ENCODE peak calls at places on chromosomes 13 and 19, in ten cellular contexts. L is kidney, T is heart right ventricle, O is neural crest cell, S is PC-9, H is tibial nerve, K is mesothelial cell of epicardium, M is ascending aorta, I is AG10803, D is breast epithelium. V is an unnamed sample.

GRCh38 chr19:55368701-55369563 is 1.3 kb downstream of the IL11 start:
- DNase-seq in K (no peak), T (no peak), O (no peak), H (no peak), D (no peak), I (peak; percentile 71), S (peak; percentile 78), L (peak; percentile 86), M (no peak), V (no peak)

GRCh38 chr13:113942591-113943103 is 31.2 kb downstream of the C13orf46 start:
- DNase-seq in H (no peak), T (peak; percentile 2), S (no peak), L (peak; percentile 54), K (no peak), I (no peak), O (no peak), D (no peak), M (no peak), V (no peak)

GRCh38 chr13:37905736-37906135 is 36.2 kb upstream of the TRPC4 start:
- DNase-seq in L (no peak), S (no peak), O (no peak), K (no peak), D (no peak), T (no peak), M (no peak), H (no peak), I (peak; percentile 58), V (no peak)

GRCh38 chr19:56476671-56477428 is at the start of gene ZNF667:
- DNase-seq in S (no peak), O (no peak), I (peak; percentile 67), M (no peak), D (no peak), T (peak; percentile 13), L (peak; percentile 77), K (no peak), H (no peak), V (peak; percentile 56)

GRCh38 chr13:85618514-85618913 is 180.7 kb downstream of the SLITRK6 start:
- DNase-seq in S (no peak), O (no peak), K (no peak), D (no peak), L (no peak), I (no peak), M (no peak), H (no peak), T (no peak), V (no peak)

GRCh38 chr13:99978781-99979452 is 2.7 kb upstream of the ZIC2 start:
- DNase-seq in K (no peak), I (no peak), L (no peak), M (no peak), S (no peak), T (no peak), H (no peak), D (no peak), O (no peak), V (no peak)

GRCh38 chr19:6868341-6868740 is 19.0 kb upstream of the ADGRE1 start:
- DNase-seq in O (no peak), T (peak; percentile 12), L (no peak), I (no peak), K (no peak), M (no peak), D (no peak), H (peak; percentile 18), S (no peak), V (no peak)

GRCh38 chr13:64877176-64877575 is 2353.0 kb downstream of the PCDH9 start:
- DNase-seq in I (no peak), M (no peak), T (no peak), K (no peak), S (no peak), D (no peak), H (no peak), O (no peak), L (no peak), V (no peak)

GRCh38 chr13:61294467-61295186 is 121.0 kb downstream of the PCDH20 start:
- DNase-seq in K (no peak), O (no peak), I (no peak), T (no peak), M (no peak), S (no peak), D (no peak), H (no peak), L (no peak), V (no peak)

DNA sequence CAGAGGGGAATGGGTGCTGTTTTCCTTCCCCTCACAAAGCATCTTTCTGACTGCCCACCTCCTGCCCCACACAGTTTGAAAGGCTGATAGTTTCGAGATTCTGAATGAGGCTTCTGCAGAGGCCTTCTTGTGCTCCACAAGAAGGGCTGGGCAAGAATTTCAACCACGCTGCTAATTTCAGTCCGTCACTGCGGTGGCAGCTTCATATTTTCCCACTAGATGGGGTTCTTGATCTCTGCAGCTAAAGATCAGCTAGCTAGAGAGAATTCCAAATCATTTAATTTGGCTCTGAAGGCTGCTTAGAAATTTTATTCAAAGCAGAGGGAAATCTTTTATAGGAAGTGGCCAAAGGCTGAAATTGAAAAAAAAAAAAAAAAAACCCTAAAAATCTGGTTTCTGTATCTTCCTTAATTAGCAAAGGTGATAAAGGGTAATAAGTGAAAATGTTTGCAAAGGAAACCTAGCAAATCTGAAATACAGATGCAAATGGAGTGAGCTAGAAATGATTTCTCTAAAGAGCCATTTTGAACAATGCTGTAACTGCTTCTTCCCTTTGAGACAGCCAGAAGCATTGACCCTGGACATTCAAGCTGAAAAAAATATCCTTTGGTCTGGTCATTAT is 38.0 kb upstream of the C13orf42 start:
- DNase-seq in O (peak; percentile 38), T (peak; percentile 21), H (peak; percentile 60), D (no peak), I (peak; percentile 60), K (no peak), L (no peak), M (no peak), S (peak; percentile 10), V (no peak)
- TF ChIP-seq CTCF in O (peak; percentile 72), T (peak; percentile 80), H (peak; percentile 73), D (peak; percentile 28), I (peak; percentile 69), K (no peak), L (peak; percentile 78), M (peak; percentile 67), S (peak; percentile 59), V (peak; percentile 62)

GRCh38 chr19:23437901-23438300 is 42.6 kb upstream of the ZNF91 start:
- DNase-seq in D (no peak), K (no peak), O (no peak), S (no peak), M (no peak), T (no peak), L (no peak), H (no peak), I (no peak), V (no peak)

GRCh38 chr19:23439623-23440022 is 44.4 kb upstream of the ZNF91 start:
- DNase-seq in O (no peak), H (no peak), M (no peak), K (no peak), L (no peak), D (no peak), I (no peak), T (no peak), S (no peak), V (no peak)

GRCh38 chr19:23440207-23440606 is 44.9 kb upstream of the ZNF91 start:
- DNase-seq in L (no peak), I (no peak), O (no peak), S (no peak), D (no peak), K (no peak), M (no peak), T (no peak), H (no peak), V (no peak)

GRCh38 chr19:23436318-23436717 is 41.0 kb upstream of the ZNF91 start:
- DNase-seq in M (no peak), O (no peak), T (no peak), I (no peak), L (no peak), H (no peak), K (no peak), S (peak; percentile 17), D (no peak), V (no peak)

DNA sequence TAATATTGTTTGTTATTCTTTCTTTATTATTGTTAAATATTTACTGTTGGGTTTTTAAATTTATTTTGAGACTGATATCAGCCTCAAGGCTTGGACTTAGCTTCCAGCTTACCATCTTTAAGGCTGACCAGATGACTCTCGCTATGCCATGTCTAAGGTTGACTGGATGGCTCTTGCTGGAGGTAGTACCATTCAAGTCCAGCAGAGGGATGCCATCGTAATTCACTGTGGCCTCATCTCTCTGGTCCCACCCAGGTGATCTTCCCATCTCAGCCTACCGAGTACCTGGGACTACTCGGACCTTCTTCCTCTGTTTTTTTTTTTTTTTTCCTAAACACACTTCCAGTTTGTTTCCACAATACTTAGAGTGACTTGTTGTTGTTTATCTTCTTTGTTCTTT is 41.7 kb upstream of the ZNF91 start:
- DNase-seq in O (no peak), K (no peak), I (no peak), D (no peak), S (no peak), M (no peak), H (no peak), T (no peak), L (no peak), V (no peak)
- TF ChIP-seq CTCF in O (peak; percentile 29), K (no peak), I (peak; percentile 28), D (no peak), S (peak; percentile 45), M (peak; percentile 20), H (no peak), T (no peak), L (no peak), V (no peak)

GRCh38 chr19:36939153-36939552 is 23.0 kb downstream of the ZNF568 start:
- DNase-seq in T (no peak), L (no peak), I (no peak), K (no peak), S (no peak), M (no peak), D (no peak), H (no peak), O (no peak), V (no peak)
- TF ChIP-seq CTCF in T (peak; percentile 12), L (peak; percentile 1), I (no peak), K (peak; percentile 22), S (no peak), M (no peak), D (no peak), H (no peak), O (no peak), V (no peak)

GRCh38 chr19:41327076-41327475 is 17.1 kb downstream of the CCDC97 start:
- DNase-seq in K (no peak), T (no peak), O (no peak), I (no peak), S (no peak), L (no peak), D (no peak), M (no peak), H (no peak), V (no peak)

GRCh38 chr19:41327499-41328156 is 17.7 kb downstream of the CCDC97 start:
- DNase-seq in I (no peak), M (no peak), K (no peak), T (peak; percentile 76), L (peak; percentile 95), D (peak; percentile 78), H (no peak), O (no peak), S (peak; percentile 92), V (peak; percentile 77)

GRCh38 chr19:41325640-41325946 is 15.6 kb downstream of the CCDC97 start:
- DNase-seq in M (no peak), S (no peak), I (no peak), H (no peak), O (no peak), K (no peak), L (no peak), D (no peak), T (no peak), V (no peak)

GRCh38 chr19:41324921-41325639 is 15.1 kb downstream of the CCDC97 start:
- DNase-seq in T (peak; percentile 89), M (peak; percentile 58), S (peak; percentile 84), O (no peak), D (no peak), H (no peak), I (peak; percentile 78), K (no peak), L (peak; percentile 92), V (peak; percentile 65)

GRCh38 chr19:41325947-41326706 is 16.2 kb downstream of the CCDC97 start:
- DNase-seq in K (no peak), O (no peak), T (peak; percentile 43), L (no peak), D (no peak), M (no peak), H (no peak), I (peak; percentile 85), S (no peak), V (no peak)
- TF ChIP-seq CTCF in K (no peak), O (no peak), T (no peak), L (no peak), D (no peak), M (no peak), H (no peak), I (no peak), S (no peak), V (no peak)